ENCODE peak calls at places on chromosomes 3 and 15, in nine cellular contexts. One of them, this sample, is unnamed.

GRCh38 chr3:161413127-161413854 is 42.0 kb upstream of the SPTSSB start:
- DNase-seq in SJSA1: no peak
- DNase-seq in activated T-helper 9 cell treated with anti-CD3 and anti-CD28 coated beads, Interleukin-2, amount 50 U/mL, for 16 hours: no peak
- DNase-seq in AG04449: no peak
- DNase-seq in T-helper 22 cell: no peak
- DNase-seq in NCI-H1417: no peak
- DNase-seq in EL: peak; percentile 16
- DNase-seq in HCT116: no peak
- DNase-seq in LoVo: no peak
- DNase-seq in this sample: no peak

GRCh38 chr3:24829011-24829581 is 334.4 kb upstream of the THRB start:
- DNase-seq in HCT116: no peak
- DNase-seq in activated T-helper 9 cell treated with anti-CD3 and anti-CD28 coated beads, Interleukin-2, amount 50 U/mL, for 16 hours: no peak
- DNase-seq in LoVo: no peak
- DNase-seq in AG04449: no peak
- DNase-seq in NCI-H1417: peak; percentile 34
- DNase-seq in SJSA1: no peak
- DNase-seq in T-helper 22 cell: no peak
- DNase-seq in EL: peak; percentile 4
- DNase-seq in this sample: no peak

GRCh38 chr3:141279074-141279945 is 47.7 kb downstream of the PXYLP1 start:
- DNase-seq in T-helper 22 cell: no peak
- DNase-seq in NCI-H1417: peak; percentile 36
- DNase-seq in HCT116: no peak
- DNase-seq in activated T-helper 9 cell treated with anti-CD3 and anti-CD28 coated beads, Interleukin-2, amount 50 U/mL, for 16 hours: no peak
- DNase-seq in LoVo: no peak
- DNase-seq in EL: no peak
- DNase-seq in AG04449: no peak
- DNase-seq in SJSA1: peak; percentile 7
- DNase-seq in this sample: peak; percentile 48

GRCh38 chr3:38811822-38812221 is 4.2 kb downstream of the SCN10A start:
- DNase-seq in activated T-helper 9 cell treated with anti-CD3 and anti-CD28 coated beads, Interleukin-2, amount 50 U/mL, for 16 hours: no peak
- DNase-seq in AG04449: no peak
- DNase-seq in HCT116: no peak
- DNase-seq in T-helper 22 cell: no peak
- DNase-seq in EL: no peak
- DNase-seq in SJSA1: no peak
- DNase-seq in NCI-H1417: no peak
- DNase-seq in LoVo: no peak
- DNase-seq in this sample: no peak

GRCh38 chr15:99453646-99454045 is 112.1 kb upstream of the MEF2A start:
- DNase-seq in LoVo: no peak
- DNase-seq in NCI-H1417: no peak
- DNase-seq in T-helper 22 cell: no peak
- DNase-seq in AG04449: no peak
- DNase-seq in SJSA1: no peak
- DNase-seq in HCT116: no peak
- DNase-seq in activated T-helper 9 cell treated with anti-CD3 and anti-CD28 coated beads, Interleukin-2, amount 50 U/mL, for 16 hours: no peak
- DNase-seq in EL: no peak
- DNase-seq in this sample: peak; percentile 5

GRCh38 chr3:178304758-178305157 is 231.5 kb upstream of the KCNMB2 start:
- DNase-seq in EL: peak; percentile 82
- DNase-seq in LoVo: no peak
- DNase-seq in T-helper 22 cell: no peak
- DNase-seq in activated T-helper 9 cell treated with anti-CD3 and anti-CD28 coated beads, Interleukin-2, amount 50 U/mL, for 16 hours: no peak
- DNase-seq in NCI-H1417: no peak
- DNase-seq in AG04449: peak; percentile 41
- DNase-seq in SJSA1: peak; percentile 21
- DNase-seq in HCT116: no peak
- DNase-seq in this sample: no peak

GRCh38 chr3:52123106-52123708 is 31.0 kb downstream of the POC1A start:
- DNase-seq in activated T-helper 9 cell treated with anti-CD3 and anti-CD28 coated beads, Interleukin-2, amount 50 U/mL, for 16 hours: peak; percentile 61
- DNase-seq in HCT116: peak; percentile 37
- DNase-seq in T-helper 22 cell: peak; percentile 31
- DNase-seq in AG04449: no peak
- DNase-seq in NCI-H1417: peak; percentile 29
- DNase-seq in LoVo: peak; percentile 14
- DNase-seq in EL: peak; percentile 49
- DNase-seq in SJSA1: peak; percentile 30
- DNase-seq in this sample: peak; percentile 78

GRCh38 chr15:100941536-100941935 is 22.4 kb downstream of the LRRK1 start:
- DNase-seq in T-helper 22 cell: no peak
- DNase-seq in SJSA1: no peak
- DNase-seq in NCI-H1417: no peak
- DNase-seq in LoVo: no peak
- DNase-seq in EL: no peak
- DNase-seq in activated T-helper 9 cell treated with anti-CD3 and anti-CD28 coated beads, Interleukin-2, amount 50 U/mL, for 16 hours: no peak
- DNase-seq in AG04449: no peak
- DNase-seq in HCT116: no peak
- DNase-seq in this sample: no peak

GRCh38 chr3:62607287-62608029 is 234.1 kb upstream of the FEZF2 start:
- DNase-seq in HCT116: no peak
- DNase-seq in activated T-helper 9 cell treated with anti-CD3 and anti-CD28 coated beads, Interleukin-2, amount 50 U/mL, for 16 hours: no peak
- DNase-seq in SJSA1: peak; percentile 57
- DNase-seq in LoVo: peak; percentile 70
- DNase-seq in T-helper 22 cell: no peak
- DNase-seq in AG04449: no peak
- DNase-seq in EL: peak; percentile 84
- DNase-seq in NCI-H1417: peak; percentile 38
- DNase-seq in this sample: no peak

GRCh38 chr15:26974120-26974780 is 3.3 kb downstream of the GABRG3 start:
- DNase-seq in AG04449: no peak
- DNase-seq in SJSA1: no peak
- DNase-seq in LoVo: no peak
- DNase-seq in activated T-helper 9 cell treated with anti-CD3 and anti-CD28 coated beads, Interleukin-2, amount 50 U/mL, for 16 hours: no peak
- DNase-seq in T-helper 22 cell: no peak
- DNase-seq in HCT116: no peak
- DNase-seq in NCI-H1417: peak; percentile 25
- DNase-seq in EL: no peak
- DNase-seq in this sample: no peak

GRCh38 chr3:26628915-26629314 is 6.3 kb downstream of the LRRC3B start:
- DNase-seq in HCT116: no peak
- DNase-seq in LoVo: no peak
- DNase-seq in EL: no peak
- DNase-seq in SJSA1: no peak
- DNase-seq in AG04449: no peak
- DNase-seq in activated T-helper 9 cell treated with anti-CD3 and anti-CD28 coated beads, Interleukin-2, amount 50 U/mL, for 16 hours: no peak
- DNase-seq in T-helper 22 cell: no peak
- DNase-seq in NCI-H1417: no peak
- DNase-seq in this sample: no peak

GRCh38 chr3:122786067-122786466 is 7.6 kb downstream of the HSPBAP1 start:
- DNase-seq in SJSA1: no peak
- DNase-seq in NCI-H1417: no peak
- DNase-seq in EL: peak; percentile 72
- DNase-seq in LoVo: peak; percentile 62
- DNase-seq in activated T-helper 9 cell treated with anti-CD3 and anti-CD28 coated beads, Interleukin-2, amount 50 U/mL, for 16 hours: no peak
- DNase-seq in T-helper 22 cell: no peak
- DNase-seq in HCT116: no peak
- DNase-seq in AG04449: no peak
- DNase-seq in this sample: no peak